ENCODE peak calls at places on chromosomes 3 and 15, in eight cellular contexts. One of them, this sample, is unnamed.

GRCh38 chr15:51366911-51367310 is 25.5 kb downstream of the GLDN start:
- DNase-seq in psoas muscle: no peak
- DNase-seq in astrocyte: peak
- DNase-seq in A549: peak
- DNase-seq in left lung: peak
- DNase-seq in IMR-90: peak
- DNase-seq in tibial artery: no peak
- DNase-seq in CD8-positive, alpha-beta memory T cell: no peak
- DNase-seq in this sample: peak

GRCh38 chr15:49415171-49415570 is 7.9 kb upstream of the FGF7 start:
- DNase-seq in tibial artery: no peak
- DNase-seq in A549: no peak
- DNase-seq in IMR-90: no peak
- DNase-seq in psoas muscle: no peak
- DNase-seq in astrocyte: no peak
- DNase-seq in CD8-positive, alpha-beta memory T cell: no peak
- DNase-seq in left lung: no peak
- DNase-seq in this sample: no peak

GRCh38 chr15:96838088-96838487 is 507.6 kb downstream of the NR2F2 start:
- DNase-seq in astrocyte: peak
- DNase-seq in CD8-positive, alpha-beta memory T cell: no peak
- DNase-seq in tibial artery: no peak
- DNase-seq in psoas muscle: no peak
- DNase-seq in left lung: no peak
- DNase-seq in A549: no peak
- DNase-seq in IMR-90: no peak
- DNase-seq in this sample: no peak

GRCh38 chr3:184240384-184241140 is 8.2 kb downstream of the ALG3 start:
- DNase-seq in tibial artery: no peak
- DNase-seq in left lung: no peak
- DNase-seq in astrocyte: no peak
- DNase-seq in A549: no peak
- DNase-seq in psoas muscle: no peak
- DNase-seq in CD8-positive, alpha-beta memory T cell: no peak
- DNase-seq in IMR-90: peak
- DNase-seq in this sample: no peak

GRCh38 chr3:56758539-56758981 is 43.2 kb downstream of the ARHGEF3 start:
- DNase-seq in tibial artery: no peak
- DNase-seq in left lung: peak
- DNase-seq in IMR-90: peak
- DNase-seq in astrocyte: peak
- DNase-seq in psoas muscle: no peak
- DNase-seq in A549: peak
- DNase-seq in CD8-positive, alpha-beta memory T cell: no peak
- DNase-seq in this sample: peak

GRCh38 chr15:69880616-69881309 is 217.0 kb downstream of the TLE3 start:
- DNase-seq in CD8-positive, alpha-beta memory T cell: no peak
- DNase-seq in IMR-90: no peak
- DNase-seq in left lung: no peak
- DNase-seq in astrocyte: no peak
- DNase-seq in A549: no peak
- DNase-seq in psoas muscle: no peak
- DNase-seq in tibial artery: no peak
- DNase-seq in this sample: no peak

GRCh38 chr3:82940124-82940523 is 1178.7 kb upstream of the GBE1 start:
- DNase-seq in left lung: peak
- DNase-seq in astrocyte: no peak
- DNase-seq in psoas muscle: peak
- DNase-seq in A549: no peak
- DNase-seq in tibial artery: peak
- DNase-seq in CD8-positive, alpha-beta memory T cell: no peak
- DNase-seq in IMR-90: no peak
- DNase-seq in this sample: no peak

GRCh38 chr15:96896766-96897165 is 566.3 kb downstream of the NR2F2 start:
- DNase-seq in IMR-90: no peak
- DNase-seq in tibial artery: no peak
- DNase-seq in psoas muscle: no peak
- DNase-seq in A549: no peak
- DNase-seq in left lung: no peak
- DNase-seq in astrocyte: no peak
- DNase-seq in CD8-positive, alpha-beta memory T cell: no peak
- DNase-seq in this sample: no peak

GRCh38 chr3:185552358-185552877 is at the start of gene LIPH:
- DNase-seq in IMR-90: peak
- DNase-seq in left lung: no peak
- DNase-seq in A549: peak
- DNase-seq in psoas muscle: no peak
- DNase-seq in astrocyte: peak
- DNase-seq in CD8-positive, alpha-beta memory T cell: no peak
- DNase-seq in tibial artery: no peak
- DNase-seq in this sample: peak

GRCh38 chr3:64148955-64149653 is 76.2 kb downstream of the PRICKLE2 start:
- DNase-seq in A549: no peak
- DNase-seq in psoas muscle: no peak
- DNase-seq in tibial artery: no peak
- DNase-seq in left lung: no peak
- DNase-seq in IMR-90: no peak
- DNase-seq in CD8-positive, alpha-beta memory T cell: no peak
- DNase-seq in astrocyte: no peak
- DNase-seq in this sample: no peak
- H3K27ac ChIP-seq in A549: peak
- H3K27ac ChIP-seq in psoas muscle: no peak
- H3K27ac ChIP-seq in tibial artery: peak
- H3K27ac ChIP-seq in left lung: peak
- H3K27ac ChIP-seq in IMR-90: peak
- H3K27ac ChIP-seq in CD8-positive, alpha-beta memory T cell: no peak
- H3K27ac ChIP-seq in astrocyte: peak
- H3K27ac ChIP-seq in this sample: no peak

GRCh38 chr3:120419797-120420196 is 31.0 kb downstream of the FSTL1 start:
- DNase-seq in A549: no peak
- DNase-seq in IMR-90: no peak
- DNase-seq in astrocyte: no peak
- DNase-seq in psoas muscle: no peak
- DNase-seq in CD8-positive, alpha-beta memory T cell: no peak
- DNase-seq in tibial artery: no peak
- DNase-seq in left lung: no peak
- DNase-seq in this sample: no peak

GRCh38 chr3:120418446-120418845 is 32.3 kb downstream of the FSTL1 start:
- DNase-seq in A549: no peak
- DNase-seq in astrocyte: no peak
- DNase-seq in left lung: no peak
- DNase-seq in IMR-90: no peak
- DNase-seq in psoas muscle: no peak
- DNase-seq in CD8-positive, alpha-beta memory T cell: no peak
- DNase-seq in tibial artery: no peak
- DNase-seq in this sample: no peak

GRCh38 chr3:120420855-120421570 is 29.8 kb downstream of the FSTL1 start:
- DNase-seq in tibial artery: peak
- DNase-seq in left lung: no peak
- DNase-seq in IMR-90: peak
- DNase-seq in A549: no peak
- DNase-seq in astrocyte: peak
- DNase-seq in psoas muscle: no peak
- DNase-seq in CD8-positive, alpha-beta memory T cell: no peak
- DNase-seq in this sample: no peak

GRCh38 chr3:120418866-120419490 is 31.8 kb downstream of the FSTL1 start:
- DNase-seq in A549: peak
- DNase-seq in psoas muscle: no peak
- DNase-seq in tibial artery: no peak
- DNase-seq in left lung: peak
- DNase-seq in CD8-positive, alpha-beta memory T cell: peak
- DNase-seq in IMR-90: no peak
- DNase-seq in astrocyte: no peak
- DNase-seq in this sample: peak

DNA sequence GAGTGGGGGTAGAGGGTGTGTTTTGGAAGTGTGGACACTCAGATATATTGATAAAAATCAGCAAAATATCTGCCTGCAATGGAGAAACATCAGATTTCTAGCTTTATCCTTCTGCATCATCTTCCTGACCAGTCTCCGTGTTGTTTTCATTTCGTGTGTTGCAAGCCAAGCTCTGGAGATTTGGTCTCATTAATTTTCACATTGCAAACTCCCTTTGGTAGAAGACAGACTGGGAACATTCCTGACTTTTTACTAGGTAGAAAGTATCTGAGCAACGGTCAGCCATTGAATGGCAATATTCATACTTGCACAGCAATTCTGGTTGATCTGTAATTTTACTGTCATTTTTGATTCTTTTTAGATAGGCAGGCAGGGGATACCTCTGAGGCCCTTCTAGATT is 30.4 kb downstream of the FSTL1 start:
- DNase-seq in psoas muscle: no peak
- DNase-seq in left lung: no peak
- DNase-seq in A549: no peak
- DNase-seq in CD8-positive, alpha-beta memory T cell: no peak
- DNase-seq in astrocyte: no peak
- DNase-seq in tibial artery: no peak
- DNase-seq in IMR-90: no peak
- DNase-seq in this sample: no peak
- H3K27ac ChIP-seq in psoas muscle: peak
- H3K27ac ChIP-seq in left lung: no peak
- H3K27ac ChIP-seq in A549: no peak
- H3K27ac ChIP-seq in CD8-positive, alpha-beta memory T cell: no peak
- H3K27ac ChIP-seq in astrocyte: peak
- H3K27ac ChIP-seq in tibial artery: peak
- H3K27ac ChIP-seq in IMR-90: peak
- H3K27ac ChIP-seq in this sample: no peak

GRCh38 chr15:74210729-74211128 is 8.1 kb upstream of the STRA6 start:
- DNase-seq in tibial artery: no peak
- DNase-seq in psoas muscle: no peak
- DNase-seq in CD8-positive, alpha-beta memory T cell: no peak
- DNase-seq in left lung: no peak
- DNase-seq in IMR-90: no peak
- DNase-seq in astrocyte: no peak
- DNase-seq in A549: no peak
- DNase-seq in this sample: no peak

GRCh38 chr15:74211656-74212055 is 9.1 kb upstream of the STRA6 start:
- DNase-seq in left lung: no peak
- DNase-seq in psoas muscle: no peak
- DNase-seq in astrocyte: no peak
- DNase-seq in A549: no peak
- DNase-seq in CD8-positive, alpha-beta memory T cell: no peak
- DNase-seq in tibial artery: no peak
- DNase-seq in IMR-90: no peak
- DNase-seq in this sample: no peak

GRCh38 chr15:74209560-74209958 is 7.0 kb upstream of the STRA6 start:
- DNase-seq in psoas muscle: no peak
- DNase-seq in left lung: no peak
- DNase-seq in astrocyte: no peak
- DNase-seq in CD8-positive, alpha-beta memory T cell: no peak
- DNase-seq in tibial artery: no peak
- DNase-seq in A549: no peak
- DNase-seq in IMR-90: no peak
- DNase-seq in this sample: no peak

GRCh38 chr15:74208901-74209559 is 6.4 kb upstream of the STRA6 start:
- DNase-seq in CD8-positive, alpha-beta memory T cell: no peak
- DNase-seq in left lung: no peak
- DNase-seq in IMR-90: peak
- DNase-seq in A549: no peak
- DNase-seq in astrocyte: peak
- DNase-seq in psoas muscle: no peak
- DNase-seq in tibial artery: no peak
- DNase-seq in this sample: peak

GRCh38 chr15:74209997-74210573 is 7.5 kb upstream of the STRA6 start:
- DNase-seq in CD8-positive, alpha-beta memory T cell: no peak
- DNase-seq in A549: no peak
- DNase-seq in astrocyte: peak
- DNase-seq in tibial artery: no peak
- DNase-seq in psoas muscle: no peak
- DNase-seq in left lung: no peak
- DNase-seq in IMR-90: peak
- DNase-seq in this sample: peak
- H3K27ac ChIP-seq in CD8-positive, alpha-beta memory T cell: no peak
- H3K27ac ChIP-seq in A549: no peak
- H3K27ac ChIP-seq in astrocyte: peak
- H3K27ac ChIP-seq in tibial artery: no peak
- H3K27ac ChIP-seq in psoas muscle: no peak
- H3K27ac ChIP-seq in left lung: no peak
- H3K27ac ChIP-seq in IMR-90: no peak
- H3K27ac ChIP-seq in this sample: peak

GRCh38 chr3:125123906-125124305 is 68.1 kb upstream of the HEG1 start:
- DNase-seq in A549: no peak
- DNase-seq in left lung: no peak
- DNase-seq in IMR-90: peak
- DNase-seq in psoas muscle: no peak
- DNase-seq in CD8-positive, alpha-beta memory T cell: no peak
- DNase-seq in astrocyte: peak
- DNase-seq in tibial artery: no peak
- DNase-seq in this sample: no peak

GRCh38 chr3:125123455-125123854 is 67.7 kb upstream of the HEG1 start:
- DNase-seq in CD8-positive, alpha-beta memory T cell: no peak
- DNase-seq in tibial artery: no peak
- DNase-seq in left lung: no peak
- DNase-seq in IMR-90: no peak
- DNase-seq in A549: no peak
- DNase-seq in psoas muscle: no peak
- DNase-seq in astrocyte: peak
- DNase-seq in this sample: no peak

GRCh38 chr3:125120370-125121122 is 64.7 kb upstream of the HEG1 start:
- DNase-seq in left lung: no peak
- DNase-seq in A549: no peak
- DNase-seq in CD8-positive, alpha-beta memory T cell: no peak
- DNase-seq in psoas muscle: no peak
- DNase-seq in tibial artery: no peak
- DNase-seq in IMR-90: no peak
- DNase-seq in astrocyte: peak
- DNase-seq in this sample: no peak

GRCh38 chr3:125119752-125120369 is 64.1 kb upstream of the HEG1 start:
- DNase-seq in left lung: no peak
- DNase-seq in IMR-90: no peak
- DNase-seq in A549: no peak
- DNase-seq in CD8-positive, alpha-beta memory T cell: peak
- DNase-seq in tibial artery: no peak
- DNase-seq in astrocyte: peak
- DNase-seq in psoas muscle: no peak
- DNase-seq in this sample: no peak

DNA sequence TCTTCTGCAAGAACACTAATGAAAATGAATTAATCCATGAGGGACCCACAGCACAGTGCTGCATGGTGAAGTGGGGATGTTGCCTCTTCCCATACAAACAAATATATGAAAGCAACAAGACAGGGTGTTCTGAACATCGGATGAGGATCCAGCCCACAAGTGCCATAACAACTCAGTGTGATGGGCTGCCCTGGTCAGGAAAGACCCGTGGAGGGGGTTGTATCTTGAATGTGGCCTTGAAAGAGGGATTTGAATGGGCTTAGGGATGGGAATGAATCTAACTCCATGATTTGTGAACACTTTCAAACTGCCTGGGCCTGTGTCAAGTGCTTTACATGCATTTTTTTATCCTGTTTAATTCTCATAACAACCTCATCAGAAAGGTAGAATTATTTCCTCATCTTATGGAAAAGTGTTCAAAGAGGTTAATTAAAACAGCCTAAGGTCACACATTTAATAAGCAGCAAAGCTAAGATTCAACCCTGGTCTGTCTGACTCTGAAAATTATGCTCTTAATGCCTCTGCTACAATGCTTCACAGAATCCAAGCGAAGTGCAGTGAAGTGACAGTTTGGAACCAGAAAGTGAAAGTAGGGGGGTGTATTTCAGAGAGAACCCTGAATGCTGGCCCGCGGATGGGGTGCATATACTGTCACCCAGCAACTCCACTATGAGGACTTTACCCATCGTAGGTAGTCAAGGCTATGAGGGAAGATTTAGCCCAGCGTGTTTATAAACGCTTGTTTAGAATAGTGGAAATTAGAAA is 65.6 kb upstream of the HEG1 start:
- DNase-seq in A549: no peak
- DNase-seq in tibial artery: no peak
- DNase-seq in psoas muscle: no peak
- DNase-seq in astrocyte: no peak
- DNase-seq in IMR-90: no peak
- DNase-seq in CD8-positive, alpha-beta memory T cell: peak
- DNase-seq in left lung: no peak
- DNase-seq in this sample: no peak
- H3K27ac ChIP-seq in A549: no peak
- H3K27ac ChIP-seq in tibial artery: no peak
- H3K27ac ChIP-seq in psoas muscle: no peak
- H3K27ac ChIP-seq in astrocyte: peak
- H3K27ac ChIP-seq in IMR-90: no peak
- H3K27ac ChIP-seq in CD8-positive, alpha-beta memory T cell: no peak
- H3K27ac ChIP-seq in left lung: peak
- H3K27ac ChIP-seq in this sample: no peak

This sample was measured in PC-9.